ENCODE peak calls at places on chromosomes 5 and 9, in four cellular contexts. One of them, this sample, is unnamed. For H3K27me3, the result is how much of the 10 kb centered on the place peaks cover.

GRCh38 chr9:108621991-108622390 is 233.8 kb downstream of the ACTL7B start:
- DNase-seq in neural progenitor cell: no peak
- DNase-seq in AG04450: no peak
- DNase-seq in SJSA1: no peak
- DNase-seq in this sample: no peak

GRCh38 chr5:27403248-27403882 is 365.0 kb upstream of the CDH9 start:
- DNase-seq in neural progenitor cell: no peak
- DNase-seq in AG04450: no peak
- DNase-seq in SJSA1: peak
- DNase-seq in this sample: no peak

GRCh38 chr9:136028760-136029470 is 66.2 kb downstream of the NACC2 start:
- DNase-seq in neural progenitor cell: no peak
- DNase-seq in AG04450: no peak
- DNase-seq in SJSA1: no peak
- DNase-seq in this sample: peak

GRCh38 chr9:33350310-33350709 is 52.1 kb downstream of the AQP7 start:
- DNase-seq in neural progenitor cell: no peak
- DNase-seq in AG04450: peak
- DNase-seq in SJSA1: peak
- DNase-seq in this sample: no peak

GRCh38 chr9:96027271-96028131 is 152.0 kb downstream of the ERCC6L2 start:
- DNase-seq in neural progenitor cell: peak
- DNase-seq in AG04450: no peak
- DNase-seq in SJSA1: no peak
- DNase-seq in this sample: no peak

GRCh38 chr9:437066-438015 is 222.7 kb downstream of the DOCK8 start:
- DNase-seq in neural progenitor cell: no peak
- DNase-seq in AG04450: peak
- DNase-seq in SJSA1: peak
- DNase-seq in this sample: no peak

GRCh38 chr9:104740596-104740995 is 6.9 kb upstream of the NIPSNAP3A start:
- DNase-seq in neural progenitor cell: no peak
- DNase-seq in AG04450: no peak
- DNase-seq in SJSA1: no peak
- DNase-seq in this sample: no peak

GRCh38 chr5:102749416-102750021 is 5.6 kb upstream of the PAM start:
- DNase-seq in neural progenitor cell: no peak
- DNase-seq in AG04450: no peak
- DNase-seq in SJSA1: no peak
- DNase-seq in this sample: no peak

GRCh38 chr5:178386532-178386931 is 153.9 kb upstream of the PHYKPL start:
- DNase-seq in neural progenitor cell: no peak
- DNase-seq in AG04450: no peak
- DNase-seq in SJSA1: no peak
- DNase-seq in this sample: no peak

GRCh38 chr5:41721521-41721920 is 148.7 kb downstream of the OXCT1 start:
- DNase-seq in neural progenitor cell: no peak
- DNase-seq in AG04450: no peak
- DNase-seq in SJSA1: no peak
- DNase-seq in this sample: no peak

GRCh38 chr5:145978672-145979071 is 42.3 kb downstream of the SH3RF2 start:
- DNase-seq in neural progenitor cell: no peak
- DNase-seq in AG04450: no peak
- DNase-seq in SJSA1: no peak
- DNase-seq in this sample: no peak

GRCh38 chr9:14238518-14238917 is 75.4 kb downstream of the NFIB start:
- DNase-seq in neural progenitor cell: peak
- DNase-seq in AG04450: no peak
- DNase-seq in SJSA1: peak
- DNase-seq in this sample: no peak

GRCh38 chr9:108434036-108434435 is 421.8 kb downstream of the ACTL7B start:
- DNase-seq in neural progenitor cell: no peak
- DNase-seq in AG04450: no peak
- DNase-seq in SJSA1: no peak
- DNase-seq in this sample: no peak

GRCh38 chr5:59760798-59761348 is 132.7 kb downstream of the PDE4D start:
- DNase-seq in neural progenitor cell: no peak
- DNase-seq in AG04450: no peak
- DNase-seq in SJSA1: peak
- DNase-seq in this sample: no peak

GRCh38 chr9:98943682-98944129 is at the start of gene COL15A1:
- DNase-seq in neural progenitor cell: peak
- DNase-seq in AG04450: no peak
- DNase-seq in SJSA1: no peak
- DNase-seq in this sample: no peak

GRCh38 chr5:128534729-128535128 is 3.3 kb downstream of the FBN2 start:
- DNase-seq in neural progenitor cell: no peak
- DNase-seq in AG04450: no peak
- DNase-seq in SJSA1: no peak
- DNase-seq in this sample: no peak

GRCh38 chr5:162593881-162594280 is 526.3 kb downstream of the GABRG2 start:
- DNase-seq in neural progenitor cell: no peak
- DNase-seq in AG04450: no peak
- DNase-seq in SJSA1: no peak
- DNase-seq in this sample: no peak

GRCh38 chr5:59731829-59732228 is 161.7 kb downstream of the PDE4D start:
- DNase-seq in neural progenitor cell: no peak
- DNase-seq in AG04450: no peak
- DNase-seq in SJSA1: no peak
- DNase-seq in this sample: no peak

GRCh38 chr9:127498298-127498697 is 47.0 kb downstream of the LRSAM1 start:
- DNase-seq in neural progenitor cell: no peak
- DNase-seq in AG04450: no peak
- DNase-seq in SJSA1: no peak
- DNase-seq in this sample: no peak

GRCh38 chr9:123349033-123349432 is 7.0 kb upstream of the CRB2 start:
- DNase-seq in neural progenitor cell: no peak
- DNase-seq in AG04450: no peak
- DNase-seq in SJSA1: no peak
- DNase-seq in this sample: no peak

GRCh38 chr9:123346026-123346425 is 10.0 kb upstream of the CRB2 start:
- DNase-seq in neural progenitor cell: no peak
- DNase-seq in AG04450: no peak
- DNase-seq in SJSA1: no peak
- DNase-seq in this sample: no peak

GRCh38 chr9:123348317-123348992 is 7.5 kb upstream of the CRB2 start:
- DNase-seq in neural progenitor cell: no peak
- DNase-seq in AG04450: no peak
- DNase-seq in SJSA1: no peak
- DNase-seq in this sample: no peak

GRCh38 chr9:123346826-123347225 is 9.2 kb upstream of the CRB2 start:
- DNase-seq in neural progenitor cell: no peak
- DNase-seq in AG04450: no peak
- DNase-seq in SJSA1: no peak
- DNase-seq in this sample: no peak

GRCh38 chr9:123347289-123348060 is 8.5 kb upstream of the CRB2 start:
- DNase-seq in neural progenitor cell: no peak
- DNase-seq in AG04450: no peak
- DNase-seq in SJSA1: no peak
- DNase-seq in this sample: no peak
- H3K4me3 ChIP-seq in neural progenitor cell: no peak
- H3K4me3 ChIP-seq in AG04450: no peak
- H3K4me3 ChIP-seq in SJSA1: no peak
- H3K4me3 ChIP-seq in this sample: no peak

DNA sequence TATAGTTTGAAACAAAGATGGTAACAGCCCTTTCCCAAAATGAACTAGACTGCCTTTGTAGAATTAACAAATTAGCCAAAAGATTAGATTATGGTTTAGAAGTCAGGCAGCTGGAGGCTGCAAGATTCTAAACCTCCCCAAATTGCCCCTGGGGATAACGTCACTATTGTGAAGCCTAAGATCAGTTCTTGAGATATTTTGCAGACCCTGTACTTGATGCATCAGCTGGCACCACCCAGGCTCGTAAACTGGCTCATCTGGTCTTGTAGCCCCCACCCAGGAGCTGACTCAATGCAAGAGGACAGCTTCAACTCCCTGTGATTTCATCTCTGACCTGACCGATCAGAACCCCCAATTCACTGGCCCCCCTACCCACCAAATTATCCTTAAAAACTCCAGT is 4.2 kb upstream of the SOWAHA start:
- DNase-seq in neural progenitor cell: no peak
- DNase-seq in AG04450: no peak
- DNase-seq in SJSA1: no peak
- DNase-seq in this sample: no peak
- H3K27me3 ChIP-seq in neural progenitor cell: half or more
- H3K27me3 ChIP-seq in AG04450: under half
- H3K27me3 ChIP-seq in SJSA1: under half
- H3K27me3 ChIP-seq in this sample: under half

DNA sequence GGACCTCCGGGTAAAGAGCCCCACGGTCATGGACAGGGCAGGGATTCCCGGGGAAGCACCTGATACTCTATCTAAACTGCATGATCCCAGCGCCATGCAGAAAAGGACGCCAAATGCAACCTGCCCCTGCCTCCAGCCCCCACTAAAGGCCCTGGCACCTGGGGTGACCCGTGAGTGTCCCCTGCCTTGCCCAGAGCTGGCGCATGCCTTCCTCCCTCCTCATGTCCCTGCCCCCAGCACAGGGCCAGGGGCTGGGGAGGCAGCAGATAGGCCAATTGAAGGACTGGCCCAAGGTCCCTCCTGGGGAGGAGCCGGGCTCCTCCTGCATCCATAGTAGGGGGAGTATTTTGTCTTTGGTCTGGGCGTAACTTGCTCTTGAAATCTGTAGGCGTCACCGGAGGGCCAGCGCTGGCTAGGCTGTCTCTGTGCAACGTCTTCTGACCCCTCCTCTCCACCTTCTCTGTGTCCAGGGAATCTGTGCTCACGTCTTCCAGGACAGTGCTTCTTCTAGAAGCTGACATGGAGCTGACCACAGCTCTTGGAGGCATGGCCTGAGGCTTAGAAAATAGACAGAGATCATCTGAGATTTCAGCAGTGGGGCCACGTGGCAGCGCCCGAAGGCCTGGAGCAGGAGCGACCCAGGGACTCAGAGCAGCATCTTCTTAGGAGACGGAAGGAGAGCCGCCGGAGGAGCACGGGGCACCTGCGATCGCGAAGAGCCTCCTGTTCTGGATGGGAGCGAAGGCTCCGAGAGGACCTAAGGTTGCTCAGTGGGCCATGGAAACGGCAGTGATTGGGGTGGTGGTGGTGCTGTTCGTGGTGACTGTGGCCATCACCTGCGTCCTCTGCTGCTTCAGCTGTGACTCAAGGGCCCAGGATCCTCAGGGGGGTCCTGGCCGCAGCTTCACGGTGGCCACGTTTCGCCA is 660 bp downstream of the SPAAR start:
- DNase-seq in neural progenitor cell: no peak
- DNase-seq in AG04450: no peak
- DNase-seq in SJSA1: no peak
- DNase-seq in this sample: no peak
- H3K4me3 ChIP-seq in neural progenitor cell: no peak
- H3K4me3 ChIP-seq in AG04450: no peak
- H3K4me3 ChIP-seq in SJSA1: no peak
- H3K4me3 ChIP-seq in this sample: peak

DNA sequence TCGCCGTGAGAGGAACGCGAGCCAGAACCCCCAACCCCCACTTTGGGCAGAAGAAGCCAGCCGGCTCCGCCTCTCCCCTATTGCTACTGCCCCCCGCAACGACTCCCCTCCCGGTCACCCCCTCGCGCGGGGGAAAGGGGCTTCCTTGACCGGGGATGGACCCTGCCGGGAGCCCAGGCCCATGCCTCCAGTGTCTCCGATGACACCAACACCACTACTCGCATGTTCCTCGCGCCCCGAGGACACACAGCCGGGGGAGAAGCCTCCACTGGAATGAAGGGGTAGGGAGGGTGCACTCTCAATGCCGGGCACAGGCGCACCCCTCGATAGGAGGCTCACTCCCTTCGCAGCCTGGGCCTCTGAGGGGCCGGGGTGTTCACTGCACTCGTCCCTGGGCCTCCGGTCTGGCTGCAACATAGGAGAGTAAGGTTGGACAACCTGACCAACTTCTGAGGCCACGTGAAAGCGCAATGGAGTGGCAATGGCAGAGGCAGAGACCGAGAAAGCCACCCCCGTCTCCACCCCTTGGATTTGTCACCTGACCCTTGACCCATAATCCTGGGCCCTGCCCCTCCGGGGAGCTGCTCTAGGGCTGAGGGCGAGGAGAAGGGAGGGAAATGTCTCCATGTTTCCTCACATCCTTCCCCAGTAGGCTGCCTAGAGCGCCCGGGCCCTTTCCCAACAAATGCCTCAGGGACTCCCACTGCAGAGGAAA is 1.0 kb upstream of the CNTFR start:
- DNase-seq in neural progenitor cell: peak
- DNase-seq in AG04450: no peak
- DNase-seq in SJSA1: no peak
- DNase-seq in this sample: no peak
- H3K27me3 ChIP-seq in neural progenitor cell: half or more
- H3K27me3 ChIP-seq in AG04450: half or more
- H3K27me3 ChIP-seq in SJSA1: under half
- H3K27me3 ChIP-seq in this sample: under half

GRCh38 chr9:70411930-70412677 is 2.4 kb downstream of the KLF9 start:
- DNase-seq in neural progenitor cell: no peak
- DNase-seq in AG04450: no peak
- DNase-seq in SJSA1: peak
- DNase-seq in this sample: no peak

GRCh38 chr9:70411141-70411929 is 3.1 kb downstream of the KLF9 start:
- DNase-seq in neural progenitor cell: peak
- DNase-seq in AG04450: no peak
- DNase-seq in SJSA1: peak
- DNase-seq in this sample: peak

GRCh38 chr9:70409800-70410199 is 4.7 kb downstream of the KLF9 start:
- DNase-seq in neural progenitor cell: no peak
- DNase-seq in AG04450: no peak
- DNase-seq in SJSA1: no peak
- DNase-seq in this sample: no peak

GRCh38 chr9:70409280-70409679 is 5.2 kb downstream of the KLF9 start:
- DNase-seq in neural progenitor cell: no peak
- DNase-seq in AG04450: no peak
- DNase-seq in SJSA1: no peak
- DNase-seq in this sample: no peak

GRCh38 chr9:70410368-70410767 is 4.1 kb downstream of the KLF9 start:
- DNase-seq in neural progenitor cell: no peak
- DNase-seq in AG04450: no peak
- DNase-seq in SJSA1: peak
- DNase-seq in this sample: no peak
- H3K4me3 ChIP-seq in neural progenitor cell: no peak
- H3K4me3 ChIP-seq in AG04450: peak
- H3K4me3 ChIP-seq in SJSA1: no peak
- H3K4me3 ChIP-seq in this sample: peak

DNA sequence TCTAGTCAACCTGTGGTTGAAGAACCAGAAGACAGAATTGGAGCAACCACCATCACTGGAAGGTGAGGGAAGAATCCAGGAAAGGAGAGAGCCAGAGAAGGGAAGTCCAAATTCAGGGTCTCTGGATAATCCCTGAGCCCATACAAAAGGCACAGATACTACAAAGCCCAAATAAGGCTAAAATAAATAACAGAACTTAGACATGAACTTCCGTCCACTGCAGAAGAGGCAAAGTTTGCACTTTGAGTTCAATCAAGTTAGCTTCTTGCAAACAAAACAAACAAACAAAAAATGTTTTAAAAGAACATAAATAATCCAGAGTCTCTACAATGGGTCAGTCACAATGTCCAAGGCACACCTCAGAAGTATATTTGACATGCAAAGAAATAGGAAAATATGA is 21.0 kb downstream of the CFAP77 start:
- DNase-seq in neural progenitor cell: no peak
- DNase-seq in AG04450: no peak
- DNase-seq in SJSA1: no peak
- DNase-seq in this sample: no peak
- H3K27me3 ChIP-seq in neural progenitor cell: half or more
- H3K27me3 ChIP-seq in AG04450: under half
- H3K27me3 ChIP-seq in SJSA1: half or more
- H3K27me3 ChIP-seq in this sample: half or more